ENCODE peak calls at places on chromosome 17, in seven cellular contexts. F is H1, L is K562, K is GM12878, Y is SK-N-SH, A is HCT116, S is HepG2. V is an unnamed sample.

GRCh38 chr17:80927791-80928216 is 63.8 kb upstream of the CHMP6 start:
- DNase-seq in L (no peak), A (no peak), Y (no peak), K (no peak), F (no peak), S (no peak), V (no peak)

GRCh38 chr17:4584125-4584834 is at the start of gene SMTNL2:
- DNase-seq in A (no peak), K (no peak), S (no peak), F (no peak), L (no peak), Y (peak), V (peak)

GRCh38 chr17:77501101-77501566 is 360.4 kb downstream of the SEC14L1 start:
- DNase-seq in Y (peak), L (peak), A (no peak), S (peak), F (no peak), K (no peak), V (no peak)

GRCh38 chr17:72121164-72122001 is 563 bp downstream of the SOX9 start:
- DNase-seq in F (peak), A (no peak), Y (peak), L (no peak), K (no peak), S (no peak), V (peak)

GRCh38 chr17:30221346-30221745 is 14.2 kb downstream of the SLC6A4 start:
- DNase-seq in K (no peak), A (no peak), F (no peak), S (no peak), Y (no peak), L (no peak), V (no peak)

GRCh38 chr17:39701012-39701783 is 1.3 kb downstream of the ERBB2 start:
- DNase-seq in Y (no peak), S (no peak), A (no peak), L (no peak), K (no peak), F (no peak), V (peak)

GRCh38 chr17:65573283-65573603 is 11.8 kb upstream of the AXIN2 start:
- DNase-seq in Y (no peak), A (no peak), S (no peak), F (peak), L (no peak), K (no peak), V (no peak)

GRCh38 chr17:77872714-77873517 is 85.6 kb upstream of the TNRC6C start:
- DNase-seq in A (no peak), L (no peak), K (no peak), S (no peak), Y (peak), F (no peak), V (no peak)

GRCh38 chr17:19510903-19511302 is 22.8 kb upstream of the SLC47A1 start:
- DNase-seq in F (no peak), S (no peak), L (no peak), K (no peak), A (no peak), Y (no peak), V (no peak)

GRCh38 chr17:5780476-5780875 is 196.2 kb upstream of the NLRP1 start:
- DNase-seq in K (no peak), S (no peak), L (peak), Y (no peak), A (peak), F (no peak), V (no peak)

GRCh38 chr17:18382441-18383078 is 5.0 kb downstream of the EVPLL start:
- DNase-seq in A (no peak), Y (no peak), F (no peak), L (peak), S (no peak), K (no peak), V (no peak)

GRCh38 chr17:15378243-15378642 is 36.8 kb upstream of the TEKT3 start:
- DNase-seq in A (no peak), K (no peak), Y (no peak), L (no peak), F (no peak), S (no peak), V (no peak)
- TF ChIP-seq JUND in A (no peak), K (no peak), Y (no peak), L (no peak), F (no peak), S (no peak), V (no peak)

DNA sequence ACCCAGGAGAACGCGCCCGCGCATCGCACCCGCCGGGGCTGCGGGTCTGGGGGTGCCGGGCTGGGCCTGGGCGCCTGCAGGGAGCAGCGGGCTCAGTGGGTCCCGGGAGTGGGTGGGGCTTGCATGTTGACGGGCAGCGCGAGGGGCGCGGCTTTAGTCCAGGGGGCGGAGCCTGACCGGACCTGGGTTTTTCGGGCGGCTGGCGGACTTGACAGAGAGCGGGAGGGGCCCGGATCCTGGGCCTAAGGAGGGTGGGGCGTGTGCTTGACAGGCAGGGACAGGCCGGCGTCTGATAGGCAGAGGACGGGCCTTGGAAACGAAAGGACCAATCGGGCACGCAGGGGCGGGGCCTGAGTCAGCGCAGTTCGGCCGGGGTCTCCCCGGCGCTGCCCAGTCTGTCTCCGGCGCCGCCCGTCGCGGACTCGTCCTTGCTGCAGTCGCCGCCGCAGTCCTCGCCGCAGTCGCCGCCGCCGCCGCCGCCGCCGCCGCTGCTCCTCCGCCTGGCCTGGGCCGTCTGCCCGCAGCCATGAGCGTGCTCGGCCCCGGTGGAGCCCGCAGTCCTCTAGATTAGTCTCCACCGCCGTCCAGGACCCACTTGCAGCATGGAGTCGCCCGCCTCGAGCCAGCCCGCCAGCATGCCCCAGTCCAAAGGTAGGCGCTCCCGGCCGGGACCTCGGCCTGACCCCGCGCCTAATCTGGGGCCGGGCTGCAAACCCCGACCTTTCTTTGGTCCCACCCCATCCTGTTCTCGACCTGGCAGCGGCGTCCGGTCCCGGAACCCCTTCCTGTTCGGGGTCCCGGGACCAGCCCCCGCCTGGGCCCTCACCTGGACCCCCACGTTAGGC is at the start of gene MAP2K3:
- DNase-seq in F (peak), Y (peak), A (peak), L (peak), S (peak), K (peak), V (peak)
- TF ChIP-seq JUND in F (no peak), Y (no peak), A (no peak), L (peak), S (no peak), K (no peak), V (no peak)

GRCh38 chr17:63258785-63259184 is 187.3 kb downstream of the CYB561 start:
- DNase-seq in Y (no peak), L (no peak), A (no peak), S (no peak), K (no peak), F (no peak), V (no peak)
- TF ChIP-seq JUND in Y (no peak), L (no peak), A (no peak), S (no peak), K (no peak), F (no peak), V (no peak)

DNA sequence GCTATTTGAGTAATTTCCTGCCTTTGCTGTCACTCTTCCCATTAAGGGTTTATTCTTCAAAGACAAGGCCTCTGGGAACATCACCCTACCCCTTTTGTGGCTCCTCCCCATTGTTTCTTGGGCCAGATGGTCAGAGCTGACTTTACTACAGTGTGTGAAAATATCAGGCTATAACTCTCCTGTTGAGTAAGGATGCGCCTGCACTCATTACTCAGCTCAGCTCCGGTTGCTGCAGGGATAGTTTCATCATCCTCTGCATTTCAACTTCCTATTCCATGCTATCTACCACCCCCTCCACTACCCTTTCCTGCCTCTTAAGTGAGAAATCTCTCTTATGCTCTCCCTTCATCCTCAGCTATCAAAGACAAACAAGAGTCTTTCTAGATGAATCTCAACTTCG is 48.6 kb downstream of the TMEM100 start:
- DNase-seq in F (no peak), L (no peak), Y (no peak), A (no peak), K (no peak), S (no peak), V (no peak)
- TF ChIP-seq JUND in F (no peak), L (peak), Y (no peak), A (no peak), K (no peak), S (no peak), V (no peak)